ENCODE peak calls at places on chromosomes 5 and 9, in ten cellular contexts. One of them, this sample, is unnamed.

GRCh38 chr9:131776473-131776872 is 36.6 kb upstream of the RAPGEF1 start:
- DNase-seq in A549: peak; percentile 31
- DNase-seq in ovary: no peak
- DNase-seq in HepG2: peak; percentile 32
- DNase-seq in coronary artery: no peak
- DNase-seq in upper lobe of right lung: no peak
- DNase-seq in DND-41: peak; percentile 59
- DNase-seq in HCT116: peak; percentile 13
- DNase-seq in heart left ventricle: no peak
- DNase-seq in fibroblast of lung: peak; percentile 35
- DNase-seq in this sample: no peak

GRCh38 chr5:38265546-38266179 is 7.3 kb downstream of the EGFLAM start:
- DNase-seq in fibroblast of lung: peak; percentile 35
- DNase-seq in HepG2: peak; percentile 45
- DNase-seq in heart left ventricle: no peak
- DNase-seq in coronary artery: no peak
- DNase-seq in ovary: peak; percentile 77
- DNase-seq in HCT116: peak; percentile 19
- DNase-seq in upper lobe of right lung: no peak
- DNase-seq in A549: peak; percentile 46
- DNase-seq in DND-41: peak; percentile 68
- DNase-seq in this sample: peak; percentile 70

GRCh38 chr9:26744362-26744965 is 148.1 kb downstream of the CAAP1 start:
- DNase-seq in coronary artery: no peak
- DNase-seq in HepG2: peak; percentile 14
- DNase-seq in ovary: no peak
- DNase-seq in DND-41: no peak
- DNase-seq in HCT116: peak; percentile 10
- DNase-seq in A549: peak; percentile 45
- DNase-seq in fibroblast of lung: peak; percentile 15
- DNase-seq in upper lobe of right lung: no peak
- DNase-seq in heart left ventricle: no peak
- DNase-seq in this sample: no peak

GRCh38 chr9:133453651-133454050 is 6.1 kb upstream of the CACFD1 start:
- DNase-seq in HCT116: no peak
- DNase-seq in coronary artery: no peak
- DNase-seq in ovary: no peak
- DNase-seq in A549: no peak
- DNase-seq in upper lobe of right lung: no peak
- DNase-seq in HepG2: no peak
- DNase-seq in heart left ventricle: no peak
- DNase-seq in DND-41: no peak
- DNase-seq in fibroblast of lung: no peak
- DNase-seq in this sample: no peak

GRCh38 chr5:54610197-54610898 is 92.8 kb downstream of the SNX18 start:
- DNase-seq in A549: no peak
- DNase-seq in DND-41: peak; percentile 57
- DNase-seq in upper lobe of right lung: no peak
- DNase-seq in fibroblast of lung: peak; percentile 55
- DNase-seq in coronary artery: no peak
- DNase-seq in ovary: no peak
- DNase-seq in HepG2: no peak
- DNase-seq in heart left ventricle: no peak
- DNase-seq in HCT116: no peak
- DNase-seq in this sample: no peak

GRCh38 chr9:88388886-88389617 is 808 bp downstream of the SPIN1 start:
- DNase-seq in fibroblast of lung: peak; percentile 80
- DNase-seq in HepG2: peak; percentile 66
- DNase-seq in HCT116: peak; percentile 15
- DNase-seq in heart left ventricle: peak; percentile 82
- DNase-seq in DND-41: peak; percentile 59
- DNase-seq in ovary: peak; percentile 66
- DNase-seq in upper lobe of right lung: peak; percentile 84
- DNase-seq in coronary artery: peak; percentile 77
- DNase-seq in A549: peak; percentile 68
- DNase-seq in this sample: peak; percentile 72

GRCh38 chr5:38716516-38716915 is 129.3 kb upstream of the OSMR start:
- DNase-seq in A549: no peak
- DNase-seq in HCT116: no peak
- DNase-seq in DND-41: no peak
- DNase-seq in HepG2: no peak
- DNase-seq in heart left ventricle: no peak
- DNase-seq in coronary artery: no peak
- DNase-seq in upper lobe of right lung: no peak
- DNase-seq in fibroblast of lung: no peak
- DNase-seq in ovary: no peak
- DNase-seq in this sample: no peak

GRCh38 chr5:128800377-128800776 is 164.9 kb upstream of the SLC27A6 start:
- DNase-seq in upper lobe of right lung: no peak
- DNase-seq in A549: no peak
- DNase-seq in heart left ventricle: no peak
- DNase-seq in coronary artery: no peak
- DNase-seq in HepG2: no peak
- DNase-seq in ovary: no peak
- DNase-seq in HCT116: no peak
- DNase-seq in DND-41: no peak
- DNase-seq in fibroblast of lung: no peak
- DNase-seq in this sample: no peak

GRCh38 chr9:93071464-93071863 is 13.0 kb downstream of the SUSD3 start:
- DNase-seq in heart left ventricle: no peak
- DNase-seq in upper lobe of right lung: no peak
- DNase-seq in coronary artery: no peak
- DNase-seq in DND-41: peak; percentile 35
- DNase-seq in ovary: peak; percentile 80
- DNase-seq in fibroblast of lung: peak; percentile 25
- DNase-seq in A549: peak; percentile 57
- DNase-seq in HepG2: peak; percentile 31
- DNase-seq in HCT116: peak; percentile 48
- DNase-seq in this sample: no peak

GRCh38 chr9:86166546-86166945 is 67.2 kb upstream of the GOLM1 start:
- DNase-seq in HCT116: no peak
- DNase-seq in DND-41: no peak
- DNase-seq in heart left ventricle: no peak
- DNase-seq in HepG2: no peak
- DNase-seq in upper lobe of right lung: no peak
- DNase-seq in coronary artery: no peak
- DNase-seq in A549: no peak
- DNase-seq in ovary: no peak
- DNase-seq in fibroblast of lung: no peak
- DNase-seq in this sample: no peak

GRCh38 chr9:128420060-128420650 is 502 bp upstream of the CERCAM start:
- DNase-seq in coronary artery: no peak
- DNase-seq in HCT116: no peak
- DNase-seq in upper lobe of right lung: peak; percentile 87
- DNase-seq in heart left ventricle: peak; percentile 87
- DNase-seq in DND-41: peak; percentile 35
- DNase-seq in fibroblast of lung: peak; percentile 52
- DNase-seq in ovary: peak; percentile 75
- DNase-seq in A549: peak; percentile 60
- DNase-seq in HepG2: peak; percentile 39
- DNase-seq in this sample: peak; percentile 82

DNA sequence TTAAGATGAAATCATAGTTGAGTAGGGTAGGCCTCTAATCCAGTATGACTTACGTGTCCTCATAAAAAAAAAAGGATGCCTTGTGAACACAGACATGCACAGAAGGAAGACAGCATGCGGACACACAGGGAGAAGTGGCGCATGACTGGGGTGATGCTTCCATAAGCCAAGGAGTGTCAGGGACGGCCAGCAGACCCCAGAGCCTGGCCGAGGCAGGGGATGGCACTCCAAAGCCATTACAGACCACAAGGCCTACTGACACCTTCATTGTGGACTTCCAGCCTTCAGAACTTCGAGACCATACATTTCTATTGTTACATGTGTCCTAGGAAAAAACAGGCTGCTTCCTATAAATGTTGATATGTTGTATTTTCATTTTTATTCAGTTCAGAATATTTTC is 19.9 kb downstream of the EHMT1 start:
- DNase-seq in coronary artery: no peak
- DNase-seq in fibroblast of lung: no peak
- DNase-seq in upper lobe of right lung: peak; percentile 22
- DNase-seq in HCT116: no peak
- DNase-seq in HepG2: no peak
- DNase-seq in A549: no peak
- DNase-seq in DND-41: no peak
- DNase-seq in heart left ventricle: no peak
- DNase-seq in ovary: no peak
- DNase-seq in this sample: no peak
- H3K4me3 ChIP-seq in coronary artery: no peak overlapping the region
- H3K4me3 ChIP-seq in fibroblast of lung: no peak overlapping the region
- H3K4me3 ChIP-seq in upper lobe of right lung: no peak overlapping the region
- H3K4me3 ChIP-seq in HCT116: no peak overlapping the region
- H3K4me3 ChIP-seq in HepG2: no peak overlapping the region
- H3K4me3 ChIP-seq in A549: no peak overlapping the region
- H3K4me3 ChIP-seq in DND-41: no peak overlapping the region
- H3K4me3 ChIP-seq in heart left ventricle: no peak overlapping the region
- H3K4me3 ChIP-seq in ovary: no peak overlapping the region
- H3K4me3 ChIP-seq in this sample: no peak overlapping the region

GRCh38 chr5:50667653-50668403 is 1.4 kb downstream of the PARP8 start:
- DNase-seq in heart left ventricle: peak; percentile 86
- DNase-seq in coronary artery: peak; percentile 79
- DNase-seq in fibroblast of lung: peak; percentile 57
- DNase-seq in DND-41: peak; percentile 83
- DNase-seq in upper lobe of right lung: peak; percentile 92
- DNase-seq in HepG2: no peak
- DNase-seq in HCT116: no peak
- DNase-seq in A549: no peak
- DNase-seq in ovary: peak; percentile 73
- DNase-seq in this sample: peak; percentile 54
- H3K27ac ChIP-seq in heart left ventricle: peak overlapping the region; percentile 84
- H3K27ac ChIP-seq in coronary artery: peak overlapping the region; percentile 95
- H3K27ac ChIP-seq in fibroblast of lung: peak overlapping the region; percentile 88
- H3K27ac ChIP-seq in DND-41: peak overlapping the region; percentile 91
- H3K27ac ChIP-seq in upper lobe of right lung: peak overlapping the region; percentile 99
- H3K27ac ChIP-seq in HepG2: no peak overlapping the region
- H3K27ac ChIP-seq in HCT116: peak overlapping the region; percentile 82
- H3K27ac ChIP-seq in A549: peak overlapping the region; percentile 69
- H3K27ac ChIP-seq in ovary: peak overlapping the region; percentile 75
- H3K27ac ChIP-seq in this sample: peak overlapping the region; percentile 75

GRCh38 chr9:135670721-135671590 is 7.8 kb downstream of the LCN9 start:
- DNase-seq in coronary artery: no peak
- DNase-seq in HCT116: no peak
- DNase-seq in HepG2: no peak
- DNase-seq in A549: no peak
- DNase-seq in ovary: no peak
- DNase-seq in DND-41: no peak
- DNase-seq in fibroblast of lung: no peak
- DNase-seq in upper lobe of right lung: peak; percentile 58
- DNase-seq in heart left ventricle: no peak
- DNase-seq in this sample: no peak

GRCh38 chr9:135669616-135670285 is 6.6 kb downstream of the LCN9 start:
- DNase-seq in HepG2: no peak
- DNase-seq in HCT116: no peak
- DNase-seq in coronary artery: no peak
- DNase-seq in upper lobe of right lung: peak; percentile 57
- DNase-seq in DND-41: no peak
- DNase-seq in ovary: no peak
- DNase-seq in fibroblast of lung: no peak
- DNase-seq in heart left ventricle: peak; percentile 44
- DNase-seq in A549: no peak
- DNase-seq in this sample: no peak

GRCh38 chr9:135673941-135674340 is 10.8 kb downstream of the LCN9 start:
- DNase-seq in ovary: no peak
- DNase-seq in HCT116: no peak
- DNase-seq in HepG2: no peak
- DNase-seq in A549: no peak
- DNase-seq in coronary artery: no peak
- DNase-seq in heart left ventricle: peak; percentile 11
- DNase-seq in DND-41: no peak
- DNase-seq in fibroblast of lung: no peak
- DNase-seq in upper lobe of right lung: no peak
- DNase-seq in this sample: no peak

GRCh38 chr9:135674977-135675376 is 11.9 kb downstream of the LCN9 start:
- DNase-seq in DND-41: no peak
- DNase-seq in upper lobe of right lung: no peak
- DNase-seq in fibroblast of lung: no peak
- DNase-seq in ovary: no peak
- DNase-seq in heart left ventricle: peak; percentile 23
- DNase-seq in coronary artery: no peak
- DNase-seq in HCT116: no peak
- DNase-seq in HepG2: no peak
- DNase-seq in A549: no peak
- DNase-seq in this sample: no peak

GRCh38 chr9:135671591-135672041 is 8.5 kb downstream of the LCN9 start:
- DNase-seq in DND-41: no peak
- DNase-seq in HepG2: no peak
- DNase-seq in coronary artery: no peak
- DNase-seq in ovary: no peak
- DNase-seq in fibroblast of lung: no peak
- DNase-seq in heart left ventricle: peak; percentile 57
- DNase-seq in upper lobe of right lung: peak; percentile 51
- DNase-seq in A549: no peak
- DNase-seq in HCT116: no peak
- DNase-seq in this sample: no peak
- TF ChIP-seq CTCF in DND-41: no peak
- TF ChIP-seq CTCF in HepG2: no peak
- TF ChIP-seq CTCF in coronary artery: no peak
- TF ChIP-seq CTCF in ovary: no peak
- TF ChIP-seq CTCF in fibroblast of lung: no peak
- TF ChIP-seq CTCF in heart left ventricle: no peak
- TF ChIP-seq CTCF in upper lobe of right lung: no peak
- TF ChIP-seq CTCF in A549: no peak
- TF ChIP-seq CTCF in HCT116: peak; percentile 8
- TF ChIP-seq CTCF in this sample: no peak

GRCh38 chr9:20811872-20812271 is 127.8 kb downstream of the FOCAD start:
- DNase-seq in DND-41: no peak
- DNase-seq in ovary: no peak
- DNase-seq in fibroblast of lung: peak; percentile 23
- DNase-seq in HepG2: no peak
- DNase-seq in heart left ventricle: no peak
- DNase-seq in upper lobe of right lung: no peak
- DNase-seq in coronary artery: no peak
- DNase-seq in A549: peak; percentile 10
- DNase-seq in HCT116: no peak
- DNase-seq in this sample: no peak

GRCh38 chr9:20804476-20805253 is 120.6 kb downstream of the FOCAD start:
- DNase-seq in DND-41: no peak
- DNase-seq in HepG2: no peak
- DNase-seq in upper lobe of right lung: no peak
- DNase-seq in HCT116: no peak
- DNase-seq in ovary: no peak
- DNase-seq in coronary artery: no peak
- DNase-seq in fibroblast of lung: no peak
- DNase-seq in A549: no peak
- DNase-seq in heart left ventricle: no peak
- DNase-seq in this sample: no peak

GRCh38 chr9:20805766-20806165 is 121.7 kb downstream of the FOCAD start:
- DNase-seq in ovary: no peak
- DNase-seq in A549: no peak
- DNase-seq in DND-41: no peak
- DNase-seq in coronary artery: no peak
- DNase-seq in HCT116: no peak
- DNase-seq in upper lobe of right lung: no peak
- DNase-seq in HepG2: no peak
- DNase-seq in heart left ventricle: no peak
- DNase-seq in fibroblast of lung: no peak
- DNase-seq in this sample: no peak

DNA sequence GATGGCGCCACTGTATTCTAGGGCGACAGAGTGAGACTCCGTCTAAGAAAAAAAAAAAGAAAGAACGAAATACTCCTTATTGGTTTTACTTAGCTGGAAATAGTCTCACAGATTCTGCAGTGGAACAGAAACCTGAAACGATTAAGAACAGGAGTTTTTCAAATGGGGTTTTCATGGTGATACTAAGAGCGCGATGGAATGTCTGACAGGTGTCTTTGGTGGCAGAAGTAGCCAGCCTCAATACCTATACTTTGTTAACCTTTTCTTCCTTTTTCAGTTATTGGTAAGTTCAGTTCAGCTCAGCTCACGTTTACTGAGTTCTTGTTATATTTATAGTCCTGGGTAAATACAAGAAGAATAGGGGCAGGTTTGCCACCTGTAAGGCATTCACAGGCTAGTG is 123.9 kb downstream of the FOCAD start:
- DNase-seq in HCT116: no peak
- DNase-seq in fibroblast of lung: no peak
- DNase-seq in ovary: no peak
- DNase-seq in DND-41: no peak
- DNase-seq in A549: no peak
- DNase-seq in heart left ventricle: no peak
- DNase-seq in upper lobe of right lung: no peak
- DNase-seq in coronary artery: no peak
- DNase-seq in HepG2: no peak
- DNase-seq in this sample: no peak
- H3K4me3 ChIP-seq in HCT116: no peak overlapping the region
- H3K4me3 ChIP-seq in fibroblast of lung: no peak overlapping the region
- H3K4me3 ChIP-seq in ovary: no peak overlapping the region
- H3K4me3 ChIP-seq in DND-41: no peak overlapping the region
- H3K4me3 ChIP-seq in A549: no peak overlapping the region
- H3K4me3 ChIP-seq in heart left ventricle: no peak overlapping the region
- H3K4me3 ChIP-seq in upper lobe of right lung: no peak overlapping the region
- H3K4me3 ChIP-seq in coronary artery: no peak overlapping the region
- H3K4me3 ChIP-seq in HepG2: no peak overlapping the region
- H3K4me3 ChIP-seq in this sample: no peak overlapping the region

This sample was measured in PC-9.